ENCODE peak calls at places on chromosomes 16 and 17, in four cellular contexts. V is body of pancreas; T is HFFc6; N is activated T-helper 9 cell treated with anti-CD3 and anti-CD28 coated beads, Interleukin-2, amount 50 U/mL, for 16 hours. X is an unnamed sample.

GRCh38 chr17:13333661-13334060 is 268.1 kb downstream of the HS3ST3A1 start:
- DNase-seq in V (no peak), T (no peak), N (no peak), X (no peak)

GRCh38 chr16:48311242-48311641 is 63.9 kb upstream of the ABCC11 start:
- DNase-seq in V (no peak), T (no peak), N (no peak), X (no peak)

GRCh38 chr17:10034719-10035475 is 129.8 kb upstream of the RCVRN start:
- DNase-seq in V (no peak), T (no peak), N (no peak), X (no peak)

GRCh38 chr17:4394208-4395110 is 28.0 kb upstream of the UBE2G1 start:
- DNase-seq in V (no peak), T (peak), N (no peak), X (no peak)

GRCh38 chr16:87713469-87714229 is 52.1 kb downstream of the KLHDC4 start:
- DNase-seq in V (no peak), T (no peak), N (no peak), X (no peak)

GRCh38 chr17:36936455-36936934 is 780 bp upstream of the LHX1 start:
- DNase-seq in V (no peak), T (no peak), N (no peak), X (no peak)

GRCh38 chr16:81996664-81997529 is 14.4 kb downstream of the SDR42E1 start:
- DNase-seq in V (no peak), T (peak), N (no peak), X (peak)

GRCh38 chr17:40062347-40063033 is at the start of gene THRA:
- DNase-seq in V (peak), T (no peak), N (peak), X (no peak)

GRCh38 chr17:49002331-49002730 is 5.1 kb downstream of the IGF2BP1 start:
- DNase-seq in V (no peak), T (no peak), N (no peak), X (no peak)

GRCh38 chr16:88383401-88384221 is 852 bp downstream of the ZNF469 start:
- DNase-seq in V (peak), T (peak), N (no peak), X (no peak)

GRCh38 chr17:76529224-76529642 is 8.3 kb downstream of the CYGB start:
- DNase-seq in V (peak), T (peak), N (no peak), X (no peak)

GRCh38 chr17:36722121-36722902 is 120.9 kb downstream of the MRM1 start:
- DNase-seq in V (peak), T (no peak), N (peak), X (no peak)

GRCh38 chr17:10118788-10119130 is 79.6 kb downstream of the GAS7 start:
- DNase-seq in V (no peak), T (no peak), N (no peak), X (no peak)

GRCh38 chr16:17515421-17516210 is 44.9 kb upstream of the XYLT1 start:
- DNase-seq in V (no peak), T (peak), N (no peak), X (no peak)

GRCh38 chr16:17416461-17417221 is 54.1 kb downstream of the XYLT1 start:
- DNase-seq in V (peak), T (no peak), N (peak), X (no peak)

X was measured in glomerular endothelial cell.